ENCODE peak calls at places on chromosome 13, in four cellular contexts. B is Caco-2, H is aorta, S is Karpas-422. W is an unnamed sample.

GRCh38 chr13:75635101-75635620 is 969 bp upstream of the LMO7 start:
- DNase-seq in B (peak; percentile 54), H (peak; percentile 50), S (no peak), W (no peak)

GRCh38 chr13:93086329-93086728 is 140.3 kb upstream of the GPC6 start:
- DNase-seq in S (no peak), B (no peak), H (no peak), W (no peak)

GRCh38 chr13:50979187-50979586 is 69.6 kb downstream of the RNASEH2B start:
- DNase-seq in B (no peak), H (no peak), S (no peak), W (no peak)

GRCh38 chr13:110746443-110746842 is 32.9 kb downstream of the ING1 start:
- DNase-seq in S (no peak), B (no peak), H (no peak), W (no peak)

GRCh38 chr13:21689097-21689496 is 18.2 kb downstream of the FGF9 start:
- DNase-seq in H (no peak), B (no peak), S (no peak), W (no peak)

GRCh38 chr13:28792992-28793391 is 27.1 kb upstream of the MTUS2 start:
- DNase-seq in H (no peak), B (no peak), S (no peak), W (no peak)

GRCh38 chr13:57314897-57315520 is 148.0 kb downstream of the PRR20E start:
- DNase-seq in H (no peak), B (no peak), S (no peak), W (no peak)

GRCh38 chr13:47463726-47464125 is 537.3 kb downstream of the SUCLA2 start:
- DNase-seq in H (no peak), B (no peak), S (no peak), W (peak; percentile 10)

GRCh38 chr13:49225358-49226042 is 5.4 kb downstream of the MLNR start:
- DNase-seq in S (no peak), H (no peak), B (no peak), W (no peak)

GRCh38 chr13:76854894-76855293 is 31.3 kb downstream of the KCTD12 start:
- DNase-seq in B (no peak), S (no peak), H (no peak), W (no peak)

GRCh38 chr13:106527806-106528205 is 7.7 kb downstream of the EFNB2 start:
- DNase-seq in H (no peak), S (no peak), B (no peak), W (no peak)
- H3K4me3 ChIP-seq in H (no peak overlapping the region), S (no peak overlapping the region), B (no peak overlapping the region), W (no peak overlapping the region)

DNA sequence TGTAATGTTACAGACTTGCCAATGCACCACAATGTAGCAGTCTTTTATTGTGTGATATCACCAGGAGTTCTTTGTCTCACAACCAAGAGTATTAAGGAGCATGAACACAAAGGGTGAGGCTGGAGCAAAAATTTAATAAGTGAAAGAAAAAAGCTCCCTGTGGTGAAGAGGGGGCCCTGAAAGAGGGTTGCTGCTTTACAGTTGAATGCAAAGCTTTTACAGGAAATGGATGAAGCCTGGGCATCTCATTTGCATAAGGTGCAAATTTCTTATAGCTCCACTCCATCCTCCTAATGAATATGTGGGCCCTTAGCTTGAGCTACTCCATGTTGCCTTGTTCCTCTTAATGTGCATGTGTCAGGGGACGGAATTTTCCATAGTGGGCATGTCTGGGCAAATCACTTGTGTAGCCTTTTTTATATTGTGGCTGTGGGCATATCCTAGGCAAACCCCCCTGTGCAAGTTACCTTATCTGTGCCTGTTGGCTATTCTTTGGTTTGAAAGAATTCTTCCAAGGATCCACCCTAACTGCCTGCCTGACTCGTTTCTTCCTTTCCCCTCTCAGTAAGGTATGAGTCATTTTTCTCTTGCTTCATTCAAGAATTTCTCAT is 45.3 kb upstream of the TRPC4 start:
- DNase-seq in H (no peak), S (no peak), B (no peak), W (no peak)
- H3K4me3 ChIP-seq in H (no peak overlapping the region), S (no peak overlapping the region), B (no peak overlapping the region), W (no peak overlapping the region)

GRCh38 chr13:99495478-99496321 is 5.6 kb upstream of the TM9SF2 start:
- DNase-seq in S (no peak), H (no peak), B (no peak), W (peak; percentile 37)

GRCh38 chr13:99500839-99501134 is 485 bp upstream of the TM9SF2 start:
- DNase-seq in B (no peak), S (no peak), H (no peak), W (no peak)

GRCh38 chr13:99498304-99499161 is 2.7 kb upstream of the TM9SF2 start:
- DNase-seq in S (peak; percentile 99), H (peak; percentile 98), B (peak; percentile 100), W (peak; percentile 99)

GRCh38 chr13:99501135-99501951 is at the start of gene TM9SF2:
- DNase-seq in H (peak; percentile 98), B (peak; percentile 99), S (peak; percentile 98), W (peak; percentile 99)

DNA sequence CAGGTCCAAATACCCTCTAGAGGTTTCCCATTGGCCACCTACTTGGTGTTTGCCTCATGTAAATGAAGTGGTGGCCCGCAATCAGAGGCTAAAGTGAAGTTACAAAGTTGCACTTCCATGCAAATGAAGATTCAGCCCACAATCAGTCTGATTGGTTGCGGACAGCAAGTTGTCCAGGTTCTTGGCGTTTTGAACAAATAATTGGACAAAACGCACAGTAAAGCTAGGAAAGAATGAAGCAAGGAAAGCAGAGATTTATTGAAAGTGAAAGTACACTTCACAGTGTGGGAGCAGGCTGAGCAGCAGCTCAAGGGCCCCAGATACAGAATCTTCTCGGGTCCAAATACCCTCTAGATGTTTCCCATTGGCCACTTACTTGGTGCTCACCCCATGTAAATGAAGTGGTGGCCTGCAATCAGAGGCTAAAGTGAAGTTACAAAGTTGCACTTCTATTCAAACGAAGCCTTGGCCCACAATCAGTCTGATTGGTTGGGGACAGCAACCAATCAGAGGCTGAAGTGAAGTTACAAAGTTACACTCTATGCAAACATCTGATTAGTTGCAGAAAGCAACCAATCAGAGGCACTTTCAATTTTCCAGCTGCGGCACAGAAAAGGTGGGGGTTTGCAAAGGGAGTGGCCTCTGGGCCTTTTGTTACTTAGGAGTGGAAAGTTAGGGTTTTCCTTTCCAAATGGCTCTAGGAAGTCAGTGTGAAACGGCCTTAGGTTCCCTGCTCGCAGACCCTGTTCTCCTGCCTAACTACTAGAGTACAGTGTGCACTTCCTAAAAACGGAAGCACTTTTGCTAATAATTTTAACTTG is 4.7 kb upstream of the TM9SF2 start:
- DNase-seq in B (peak; percentile 93), H (peak; percentile 76), S (peak; percentile 78), W (peak; percentile 94)
- H3K4me3 ChIP-seq in B (peak overlapping the region; percentile 40), H (peak overlapping the region; percentile 22), S (peak overlapping the region; percentile 53), W (peak overlapping the region; percentile 72)

GRCh38 chr13:73449258-73449657 is 390.5 kb downstream of the KLF5 start:
- DNase-seq in B (no peak), S (no peak), H (no peak), W (no peak)

GRCh38 chr13:73450583-73450982 is 391.8 kb downstream of the KLF5 start:
- DNase-seq in B (no peak), S (no peak), H (no peak), W (no peak)

GRCh38 chr13:73451120-73452029 is 392.6 kb downstream of the KLF5 start:
- DNase-seq in B (peak; percentile 39), H (no peak), S (no peak), W (no peak)
- H3K4me3 ChIP-seq in B (no peak overlapping the region), H (no peak overlapping the region), S (no peak overlapping the region), W (no peak overlapping the region)

GRCh38 chr13:32902898-32903297 is 113.3 kb upstream of the KL start:
- DNase-seq in B (peak; percentile 41), H (peak; percentile 89), S (no peak), W (no peak)
- H3K4me3 ChIP-seq in B (no peak overlapping the region), H (no peak overlapping the region), S (no peak overlapping the region), W (no peak overlapping the region)

DNA sequence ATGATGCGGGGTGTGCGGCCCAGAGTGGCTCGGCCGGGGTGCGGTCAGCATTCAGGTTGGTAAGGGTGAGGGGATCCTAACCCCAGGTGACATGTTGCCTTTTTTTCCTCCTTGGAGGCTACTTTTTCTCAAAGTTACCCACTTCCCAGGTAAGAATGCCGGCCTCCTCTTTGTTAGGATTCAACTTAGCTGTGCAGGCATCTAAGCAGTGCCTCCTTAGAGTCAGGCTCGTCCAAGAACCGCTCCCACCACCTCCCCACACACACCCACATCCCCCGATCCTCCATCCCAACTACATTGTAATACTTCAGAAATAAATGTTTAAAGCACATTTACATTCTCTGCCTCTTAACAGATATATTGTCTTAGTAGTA is 733 bp upstream of the ENOX1 start:
- DNase-seq in H (no peak), S (no peak), B (no peak), W (no peak)
- H3K4me3 ChIP-seq in H (peak overlapping the region; percentile 81), S (no peak overlapping the region), B (peak overlapping the region; percentile 84), W (peak overlapping the region; percentile 73)

DNA sequence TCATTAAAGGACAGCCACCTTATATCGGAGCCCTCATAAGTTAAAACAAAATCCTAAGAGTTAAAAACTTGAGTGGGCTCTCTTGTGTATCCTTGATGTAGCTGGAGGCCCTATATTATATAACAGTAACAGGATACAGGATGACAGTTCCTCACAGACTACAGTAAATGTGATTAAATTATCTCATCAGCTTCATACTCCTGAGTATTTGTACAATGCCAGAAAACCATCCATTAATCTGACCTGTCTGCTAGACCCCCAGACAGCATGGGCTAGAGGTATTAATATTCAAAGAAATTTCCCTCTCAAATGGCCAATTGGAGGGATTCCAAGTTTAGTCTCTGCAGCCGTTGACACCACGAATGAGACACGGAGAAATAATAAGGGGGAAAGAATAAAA is 155.7 kb upstream of the KLF12 start:
- DNase-seq in H (no peak), B (no peak), S (peak; percentile 84), W (no peak)
- H3K4me3 ChIP-seq in H (no peak overlapping the region), B (no peak overlapping the region), S (peak overlapping the region; percentile 60), W (no peak overlapping the region)

GRCh38 chr13:112892759-112893569 is 76.0 kb upstream of the MCF2L start:
- DNase-seq in B (peak; percentile 72), H (peak; percentile 41), S (no peak), W (no peak)
- H3K4me3 ChIP-seq in B (peak overlapping the region; percentile 57), H (no peak overlapping the region), S (no peak overlapping the region), W (no peak overlapping the region)